ENCODE peak calls at places on chromosome 6, in nine cellular contexts. L is ovary, O is aorta, R is tibial artery, K is neural progenitor cell, Q is prostate gland, H is heart left ventricle, W is SJSA1, S is OCI-LY7. Y is an unnamed sample.

GRCh38 chr6:11043961-11044711 is at the start of gene ELOVL2:
- DNase-seq in R (no peak), O (no peak), H (peak), S (no peak), L (no peak), Q (no peak), W (peak), K (peak), Y (no peak)

GRCh38 chr6:54267798-54268197 is 40.4 kb upstream of the TINAG start:
- DNase-seq in K (peak), H (no peak), O (no peak), S (peak), L (no peak), Q (peak), W (no peak), R (no peak), Y (no peak)

GRCh38 chr6:39314273-39314790 is at the start of gene KCNK17:
- DNase-seq in R (no peak), S (no peak), Q (no peak), K (peak), H (no peak), O (no peak), W (no peak), L (no peak), Y (no peak)

GRCh38 chr6:139439278-139439813 is 64.9 kb upstream of the CITED2 start:
- DNase-seq in K (no peak), Q (no peak), H (no peak), R (no peak), O (no peak), W (no peak), S (no peak), L (no peak), Y (no peak)

GRCh38 chr6:119083007-119083406 is 4.5 kb upstream of the FAM184A start:
- DNase-seq in O (no peak), K (no peak), W (no peak), R (no peak), S (no peak), L (no peak), H (no peak), Q (no peak), Y (no peak)

GRCh38 chr6:56669585-56669984 is 26.9 kb upstream of the DST start:
- DNase-seq in W (no peak), S (no peak), O (no peak), K (no peak), R (no peak), H (no peak), L (no peak), Q (no peak), Y (no peak)

GRCh38 chr6:153938876-153939275 is 100.2 kb upstream of the OPRM1 start:
- DNase-seq in K (no peak), R (no peak), L (no peak), S (no peak), Q (no peak), H (no peak), W (no peak), O (no peak), Y (no peak)

GRCh38 chr6:151436814-151437213 is 15.1 kb downstream of the RMND1 start:
- DNase-seq in L (no peak), H (no peak), R (no peak), S (no peak), O (no peak), K (no peak), Q (no peak), W (no peak), Y (no peak)

GRCh38 chr6:109466212-109466923 is 10.8 kb upstream of the MICAL1 start:
- DNase-seq in Q (no peak), O (no peak), L (no peak), R (no peak), K (no peak), W (no peak), H (no peak), S (no peak), Y (no peak)

GRCh38 chr6:168054663-168055560 is 24.1 kb downstream of the FRMD1 start:
- DNase-seq in K (no peak), L (peak), S (no peak), O (peak), Q (no peak), R (no peak), W (no peak), H (peak), Y (no peak)

GRCh38 chr6:139847322-139847797 is 472.9 kb upstream of the CITED2 start:
- DNase-seq in Q (no peak), L (no peak), S (no peak), R (no peak), W (no peak), K (no peak), H (no peak), O (no peak), Y (no peak)

GRCh38 chr6:166704171-166704570 is 77.1 kb upstream of the RPS6KA2 start:
- DNase-seq in W (no peak), K (no peak), R (no peak), O (no peak), L (no peak), H (no peak), S (no peak), Q (no peak), Y (no peak)

GRCh38 chr6:108710560-108710959 is 137.7 kb upstream of the ARMC2 start:
- DNase-seq in S (no peak), R (no peak), O (no peak), K (no peak), H (no peak), L (no peak), Q (no peak), W (no peak), Y (no peak)

GRCh38 chr6:44073612-44074382 is 53.5 kb downstream of the MRPL14 start:
- DNase-seq in K (no peak), O (no peak), R (no peak), Q (no peak), H (no peak), W (peak), S (peak), L (no peak), Y (no peak)

GRCh38 chr6:90420495-90420894 is 123.9 kb upstream of the BACH2 start:
- DNase-seq in Q (no peak), K (no peak), S (no peak), H (no peak), W (no peak), R (no peak), L (no peak), O (no peak), Y (no peak)

GRCh38 chr6:101085327-101085726 is 204.2 kb upstream of the ASCC3 start:
- DNase-seq in K (peak), Q (no peak), L (no peak), H (no peak), O (no peak), R (no peak), S (no peak), W (peak), Y (no peak)

GRCh38 chr6:168032383-168032760 is 34.9 kb downstream of the KIF25 start:
- DNase-seq in Q (no peak), R (no peak), S (no peak), W (peak), H (no peak), K (peak), O (no peak), L (no peak), Y (no peak)

GRCh38 chr6:31966506-31966905 is 5.4 kb downstream of the DXO start:
- DNase-seq in S (no peak), L (no peak), Q (no peak), W (no peak), O (peak), K (no peak), H (no peak), R (no peak), Y (no peak)

GRCh38 chr6:15358579-15359327 is 112.9 kb downstream of the JARID2 start:
- DNase-seq in L (no peak), O (no peak), S (peak), H (no peak), R (no peak), K (no peak), Q (no peak), W (no peak), Y (no peak)

GRCh38 chr6:147585256-147585655 is 76.8 kb downstream of the SAMD5 start:
- DNase-seq in L (no peak), H (no peak), R (no peak), K (no peak), Q (no peak), O (no peak), S (no peak), W (no peak), Y (no peak)

GRCh38 chr6:103870970-103871369 is 988.7 kb downstream of the HACE1 start:
- DNase-seq in S (no peak), K (no peak), Q (no peak), R (no peak), H (no peak), O (no peak), L (no peak), W (no peak), Y (no peak)

GRCh38 chr6:6872924-6873344 is 234.8 kb upstream of the RREB1 start:
- DNase-seq in H (no peak), K (no peak), S (no peak), Q (no peak), O (no peak), W (no peak), R (no peak), L (no peak), Y (no peak)

GRCh38 chr6:73579851-73580246 is 59.0 kb upstream of the EEF1A1 start:
- DNase-seq in L (peak), Q (no peak), S (no peak), K (no peak), H (peak), W (peak), R (no peak), O (no peak), Y (peak)

GRCh38 chr6:2843138-2843740 is 1.6 kb upstream of the SERPINB1 start:
- DNase-seq in S (peak), R (no peak), K (no peak), W (peak), Q (no peak), O (no peak), L (no peak), H (no peak), Y (no peak)

GRCh38 chr6:167748458-167749379 is 78.0 kb upstream of the AFDN start:
- DNase-seq in R (no peak), H (no peak), L (no peak), W (no peak), S (no peak), K (no peak), Q (no peak), O (no peak), Y (no peak)

GRCh38 chr6:117264487-117265424 is 602 bp upstream of the VGLL2 start:
- DNase-seq in R (no peak), K (peak), H (no peak), W (peak), S (no peak), L (no peak), Q (no peak), O (no peak), Y (no peak)

GRCh38 chr6:103255132-103255531 is 1604.6 kb downstream of the HACE1 start:
- DNase-seq in S (no peak), L (no peak), K (no peak), W (no peak), R (no peak), O (no peak), Q (no peak), H (no peak), Y (no peak)

DNA sequence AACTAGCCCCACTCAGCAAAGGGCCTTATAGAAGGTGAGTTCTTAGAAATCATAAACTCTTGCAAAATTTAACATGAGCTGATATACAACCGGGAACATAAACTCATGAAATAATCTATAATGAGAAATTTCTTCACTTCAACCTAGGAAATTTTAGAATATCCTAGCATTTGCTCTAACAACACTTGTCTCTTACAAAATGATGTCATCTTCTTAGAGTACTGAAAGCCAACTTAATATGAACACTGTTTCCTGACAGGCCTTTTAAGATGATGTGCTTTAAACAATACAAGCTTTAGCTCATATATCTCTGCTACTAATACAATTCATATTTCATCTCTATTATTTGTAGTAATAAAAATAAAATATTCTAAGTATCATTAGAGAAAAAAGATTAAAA is 932 bp downstream of the PACRG start:
- DNase-seq in Q (no peak), H (no peak), S (no peak), W (no peak), K (no peak), R (no peak), L (no peak), O (no peak), Y (no peak)
- H3K27ac ChIP-seq in Q (no peak), H (no peak), S (no peak), W (no peak), K (no peak), R (peak), L (peak), O (no peak), Y (no peak)

DNA sequence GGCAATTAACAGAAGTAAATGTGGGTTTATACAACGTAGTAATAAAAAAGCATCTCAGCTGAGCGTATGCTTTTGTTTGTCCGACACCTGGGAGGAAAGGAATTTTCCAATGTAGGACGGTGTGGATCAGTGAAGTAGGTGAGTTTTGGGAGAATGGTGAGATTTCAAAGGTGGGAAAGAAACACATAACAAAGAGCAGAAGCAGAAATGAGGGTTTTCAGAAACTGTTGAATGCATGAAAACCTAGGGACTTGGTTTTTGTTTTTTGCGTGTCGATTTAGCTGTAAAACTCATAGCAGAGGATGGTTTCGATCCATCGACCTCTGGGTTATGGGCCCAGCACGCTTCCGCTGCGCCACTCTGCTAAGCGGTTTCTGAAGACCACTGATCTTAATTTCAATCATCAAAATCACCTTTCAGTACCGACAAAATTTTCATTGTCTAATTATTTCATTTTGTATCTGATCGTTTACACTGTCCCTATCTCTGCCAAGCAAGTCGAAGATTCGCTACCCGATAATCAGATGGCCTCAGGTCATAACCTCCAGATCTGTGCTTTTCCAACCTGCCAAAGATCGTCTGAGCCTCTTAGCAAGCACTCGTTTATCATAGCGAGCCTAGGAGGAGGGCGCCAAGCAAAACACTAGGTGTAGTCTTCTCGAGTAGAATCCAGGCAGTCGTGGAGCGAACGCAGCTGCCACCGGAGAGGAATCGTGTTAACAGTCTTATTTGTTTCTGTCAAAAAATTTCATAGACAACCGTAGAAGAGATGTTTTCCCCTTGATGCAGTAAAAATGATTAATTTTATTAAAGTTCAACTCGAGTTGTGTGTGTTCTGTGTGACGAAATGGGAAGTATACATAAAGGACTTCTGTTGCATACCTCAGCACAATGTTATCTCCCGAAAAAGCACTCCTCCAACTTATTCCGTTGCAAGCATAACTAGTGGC is 20.9 kb upstream of the POM121L2 start:
- DNase-seq in R (no peak), W (peak), K (peak), O (no peak), Q (no peak), H (no peak), S (no peak), L (peak), Y (no peak)
- H3K4me3 ChIP-seq in R (no peak), W (no peak), K (peak), O (no peak), Q (no peak), H (no peak), S (no peak), L (peak), Y (peak)

DNA sequence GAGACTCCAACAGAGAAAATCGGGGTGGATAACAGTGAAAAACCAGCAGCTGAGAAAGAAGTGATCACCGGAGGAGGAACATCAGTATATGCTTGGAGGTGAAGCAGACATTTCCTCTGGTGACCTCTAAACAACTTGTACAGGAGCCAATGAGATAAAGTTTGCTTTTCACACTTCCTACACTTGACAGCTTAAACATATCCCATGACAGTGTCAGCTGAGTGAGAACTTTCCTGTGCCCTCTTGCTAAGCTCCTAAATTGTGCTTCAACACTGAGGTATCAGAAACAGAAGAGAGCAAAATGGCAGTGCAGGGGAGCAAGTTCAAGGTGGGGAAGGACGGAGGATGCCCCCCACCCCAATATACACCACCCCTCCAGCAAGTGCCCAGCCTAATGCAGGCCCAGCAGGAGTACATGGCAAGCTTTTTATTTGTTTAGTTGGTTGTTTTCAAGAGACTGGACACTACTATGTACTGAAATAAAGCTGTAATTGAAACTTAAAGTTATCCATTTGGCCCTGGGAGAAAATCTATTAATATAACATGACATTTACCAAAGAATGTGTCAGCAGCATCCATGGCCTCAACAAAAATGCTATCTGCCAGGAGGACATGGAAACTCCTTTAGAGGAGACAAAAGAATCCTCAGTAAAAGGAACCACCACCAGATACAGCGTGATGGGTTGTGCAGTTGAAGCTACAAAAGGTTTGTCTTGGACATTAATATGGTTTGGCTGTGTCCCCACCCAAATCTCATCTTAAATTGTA is 540.2 kb downstream of the PRKN start:
- DNase-seq in W (no peak), Q (no peak), L (no peak), K (no peak), R (no peak), H (no peak), S (no peak), O (no peak), Y (no peak)
- H3K27ac ChIP-seq in W (no peak), Q (no peak), L (no peak), K (no peak), R (no peak), H (peak), S (no peak), O (no peak), Y (no peak)

GRCh38 chr6:133571681-133572080 is 317.2 kb upstream of the TCF21 start:
- DNase-seq in L (no peak), S (no peak), Q (no peak), H (no peak), K (no peak), W (no peak), O (no peak), R (no peak), Y (no peak)

GRCh38 chr6:133567656-133568055 is 321.3 kb upstream of the TCF21 start:
- DNase-seq in W (no peak), R (no peak), O (no peak), H (no peak), Q (no peak), K (no peak), S (no peak), L (no peak), Y (no peak)

DNA sequence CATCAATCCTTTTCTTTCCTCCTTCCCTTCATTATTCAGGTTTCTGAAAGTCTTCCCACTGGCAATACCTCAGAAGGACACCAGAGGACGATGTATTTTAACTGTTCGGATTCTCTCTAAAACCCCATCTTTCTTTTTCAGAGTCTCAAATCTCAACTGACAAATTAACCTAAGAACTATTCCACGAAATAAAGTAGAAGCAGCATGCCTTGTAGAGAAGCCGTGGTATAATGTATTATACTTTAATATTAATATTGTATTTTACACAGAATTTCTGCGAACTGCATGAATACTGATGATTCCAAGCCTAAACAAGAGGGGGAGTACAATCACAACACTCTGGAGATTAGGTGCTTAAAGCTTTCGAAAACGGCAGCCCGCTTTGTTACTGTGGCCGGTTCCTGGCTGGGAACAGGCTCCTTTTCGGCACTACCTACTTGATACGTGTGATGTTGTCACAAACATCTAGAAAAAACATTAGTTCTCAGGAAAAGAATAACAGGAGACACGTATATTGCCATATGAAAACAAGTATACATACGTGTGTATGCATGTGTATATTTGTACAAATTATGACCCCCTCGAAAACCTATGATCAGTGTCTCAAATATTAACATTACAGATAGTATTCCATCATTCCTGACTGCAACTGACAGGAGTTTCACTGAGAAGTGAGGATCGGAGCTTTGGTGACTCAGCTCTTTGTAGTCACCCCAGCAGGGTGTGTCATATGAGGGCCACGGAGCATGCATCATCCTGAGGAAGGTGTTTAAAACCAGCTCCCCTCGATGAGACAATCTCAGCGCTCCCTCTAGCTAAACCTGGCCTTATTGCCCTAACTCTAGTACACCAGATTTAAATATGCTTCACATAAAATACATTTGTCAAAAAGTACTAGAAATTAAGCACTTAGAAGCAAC is 319.7 kb upstream of the TCF21 start:
- DNase-seq in O (no peak), L (peak), K (peak), R (no peak), W (peak), H (peak), Q (no peak), S (peak), Y (no peak)
- H3K4me3 ChIP-seq in O (peak), L (peak), K (peak), R (peak), W (peak), H (peak), Q (peak), S (no peak), Y (peak)

DNA sequence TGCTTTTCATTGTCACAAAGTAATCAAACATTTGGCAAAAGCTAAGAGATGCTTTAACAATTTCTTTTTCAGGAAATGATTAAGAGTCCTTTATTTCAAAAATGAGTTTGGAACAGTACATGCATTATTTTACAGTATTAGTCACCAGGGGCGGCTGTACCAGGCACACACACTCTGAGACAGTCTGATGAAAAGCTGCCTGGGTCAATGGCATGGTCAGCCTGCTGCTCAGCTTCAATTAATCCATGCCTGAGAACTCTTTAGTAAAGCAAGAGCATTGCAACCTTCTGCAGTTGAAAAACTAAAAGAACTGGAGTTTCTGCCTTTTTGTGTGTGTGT is 105.5 kb downstream of the TULP4 start:
- DNase-seq in S (no peak), W (peak), K (no peak), Q (no peak), H (no peak), R (no peak), O (no peak), L (no peak), Y (no peak)
- H3K27ac ChIP-seq in S (no peak), W (no peak), K (no peak), Q (no peak), H (no peak), R (no peak), O (no peak), L (no peak), Y (no peak)

Y was measured in coronary artery.